ENCODE peak calls at places on chromosomes 12 and 14, in seven cellular contexts. X is K562, T is right cardiac atrium, I is aorta, W is A549, Z is esophagus squamous epithelium, F is colonic mucosa. O is an unnamed sample. For H3K4me1, the result is how much of the 10 kb centered on the place peaks cover.

GRCh38 chr14:99784508-99784907 is 8.7 kb upstream of the EML1 start:
- DNase-seq in Z (no peak), X (no peak), F (no peak), I (no peak), T (no peak), W (no peak), O (no peak)

GRCh38 chr14:90554341-90554740 is 157.5 kb downstream of the CALM1 start:
- DNase-seq in W (no peak), T (peak), I (peak), X (no peak), Z (no peak), F (no peak), O (no peak)

GRCh38 chr12:118126119-118126757 is 9.7 kb upstream of the PEBP1 start:
- DNase-seq in X (no peak), W (no peak), I (peak), T (no peak), F (peak), Z (no peak), O (no peak)

GRCh38 chr12:79451988-79452387 is 238.8 kb downstream of the PAWR start:
- DNase-seq in F (peak), T (peak), W (no peak), X (no peak), Z (no peak), I (no peak), O (no peak)

GRCh38 chr14:50659327-50659974 is 8.7 kb downstream of the SAV1 start:
- DNase-seq in I (no peak), W (no peak), X (no peak), T (no peak), Z (no peak), F (no peak), O (no peak)

GRCh38 chr12:38586652-38587219 is 270.2 kb downstream of the ALG10B start:
- DNase-seq in I (no peak), W (no peak), X (no peak), Z (no peak), T (no peak), F (no peak), O (no peak)

GRCh38 chr14:101409006-101409543 is 152.2 kb upstream of the DIO3 start:
- DNase-seq in F (no peak), I (no peak), Z (no peak), X (no peak), T (no peak), W (no peak), O (no peak)

GRCh38 chr14:65940056-65940735 is 527.7 kb downstream of the FUT8 start:
- DNase-seq in W (peak), Z (no peak), I (no peak), F (no peak), T (no peak), X (peak), O (no peak)

GRCh38 chr14:50711043-50711442 is 42.9 kb upstream of the SAV1 start:
- DNase-seq in W (no peak), F (no peak), Z (no peak), T (no peak), X (no peak), I (no peak), O (no peak)

GRCh38 chr14:92568621-92569479 is 55.3 kb downstream of the RIN3 start:
- DNase-seq in F (no peak), Z (no peak), W (no peak), I (no peak), T (peak), X (no peak), O (no peak)

GRCh38 chr12:89707623-89707991 is 1.0 kb downstream of the ATP2B1 start:
- DNase-seq in X (peak), W (no peak), T (peak), F (peak), Z (no peak), I (peak), O (no peak)

GRCh38 chr12:104727866-104728449 is 230.1 kb downstream of the SLC41A2 start:
- DNase-seq in W (no peak), T (no peak), X (peak), Z (no peak), F (no peak), I (peak), O (no peak)

GRCh38 chr12:112482734-112483133 is 64.0 kb downstream of the PTPN11 start:
- DNase-seq in X (no peak), I (no peak), W (no peak), T (no peak), Z (no peak), F (no peak), O (no peak)

GRCh38 chr12:6468283-6468575 is 2.2 kb downstream of the VAMP1 start:
- DNase-seq in T (no peak), F (no peak), I (no peak), X (no peak), W (no peak), Z (no peak), O (no peak)
- H3K4me1 ChIP-seq in T (under half), F (under half), I (under half), X (under half), W (under half), Z (under half), O (under half)

GRCh38 chr14:95153866-95154265 is 3.5 kb downstream of the DICER1 start:
- DNase-seq in F (no peak), X (no peak), Z (no peak), T (no peak), W (no peak), I (no peak), O (no peak)
- H3K4me1 ChIP-seq in F (under half), X (under half), Z (under half), T (under half), W (under half), I (under half), O (under half)

DNA sequence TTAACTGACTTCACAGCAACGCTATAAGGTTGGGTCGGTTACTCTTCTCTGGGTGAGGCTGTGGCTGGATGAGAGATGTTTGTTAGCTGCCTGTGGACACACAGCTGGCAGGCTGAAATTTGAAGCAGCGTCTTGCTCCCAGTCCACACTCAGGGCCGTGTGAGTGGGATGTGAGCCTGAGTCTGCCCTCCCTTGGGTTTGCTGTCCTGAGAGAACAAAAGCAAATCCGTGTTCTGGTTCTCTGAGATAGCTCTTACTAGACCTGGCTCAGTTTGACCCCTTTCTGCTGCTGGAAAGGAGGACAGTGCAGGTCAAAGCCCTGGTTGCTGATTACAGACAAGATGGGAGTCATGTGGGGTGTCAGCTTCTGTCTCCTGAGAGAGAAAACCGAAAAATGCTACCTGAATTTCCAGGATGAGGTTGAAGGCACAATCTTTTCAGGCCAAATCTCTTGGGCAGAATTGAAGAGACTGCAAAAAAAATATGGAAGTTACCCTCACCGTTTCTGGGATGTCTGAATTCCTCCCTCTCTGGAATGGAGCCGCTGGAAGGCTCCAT is 270.8 kb downstream of the ZFP36L1 start:
- DNase-seq in Z (no peak), X (no peak), T (no peak), I (no peak), W (no peak), F (no peak), O (no peak)
- H3K4me1 ChIP-seq in Z (under half), X (under half), T (under half), I (under half), W (under half), F (under half), O (under half)

DNA sequence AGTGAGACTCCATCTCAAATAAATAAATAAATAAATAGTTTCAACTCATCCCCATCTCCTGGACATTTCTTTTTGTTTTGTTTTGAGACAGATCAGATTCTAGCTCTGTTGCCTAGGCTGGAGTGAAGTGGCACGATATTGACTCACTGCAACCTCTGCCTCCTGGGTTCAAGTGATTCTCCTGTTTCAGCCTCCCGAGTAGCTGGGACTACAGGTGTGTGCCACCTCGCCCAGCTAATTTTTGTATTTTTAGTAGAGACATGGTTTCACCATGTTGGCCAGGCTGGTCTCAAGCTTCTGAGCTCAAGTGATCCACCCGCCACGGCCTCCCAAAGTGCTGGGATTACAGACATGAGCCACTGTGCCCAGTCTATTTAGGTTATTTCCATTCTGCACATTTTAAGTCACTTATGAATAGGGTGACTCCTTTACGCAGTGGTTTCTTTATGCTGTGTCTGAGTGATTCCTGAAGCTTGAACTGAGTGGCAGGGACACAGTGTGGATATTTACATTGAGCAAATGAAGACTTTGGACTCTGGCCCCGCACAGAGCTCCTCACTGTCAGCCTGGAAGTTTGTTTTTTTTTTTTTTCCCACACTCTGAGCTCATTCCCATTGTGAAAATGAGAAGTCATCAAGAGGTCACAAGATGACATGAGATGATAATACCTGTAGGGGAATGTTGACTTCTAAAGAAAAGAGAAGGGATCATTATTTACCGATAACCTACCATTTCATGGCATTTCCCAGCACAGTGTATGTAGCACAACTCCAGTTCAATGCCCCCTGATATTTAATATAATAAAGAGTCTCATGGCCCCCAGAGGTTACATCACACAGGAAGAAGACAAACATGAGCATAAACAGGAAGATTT is 72.6 kb downstream of the TBX3 start:
- DNase-seq in Z (no peak), W (peak), T (no peak), F (peak), X (no peak), I (no peak), O (no peak)
- H3K4me1 ChIP-seq in Z (under half), W (under half), T (under half), F (under half), X (under half), I (under half), O (under half)

GRCh38 chr12:110311903-110312302 is 30.9 kb downstream of the ATP2A2 start:
- DNase-seq in F (no peak), T (no peak), X (no peak), W (no peak), I (no peak), Z (no peak), O (no peak)

GRCh38 chr12:110310754-110311153 is 29.7 kb downstream of the ATP2A2 start:
- DNase-seq in T (no peak), I (no peak), W (no peak), X (no peak), F (no peak), Z (no peak), O (no peak)

GRCh38 chr12:110312581-110313360 is 31.7 kb downstream of the ATP2A2 start:
- DNase-seq in Z (no peak), X (no peak), F (no peak), W (peak), T (no peak), I (no peak), O (no peak)

GRCh38 chr12:110316861-110317260 is 35.8 kb downstream of the ATP2A2 start:
- DNase-seq in Z (no peak), F (no peak), I (no peak), W (no peak), T (no peak), X (no peak), O (no peak)

DNA sequence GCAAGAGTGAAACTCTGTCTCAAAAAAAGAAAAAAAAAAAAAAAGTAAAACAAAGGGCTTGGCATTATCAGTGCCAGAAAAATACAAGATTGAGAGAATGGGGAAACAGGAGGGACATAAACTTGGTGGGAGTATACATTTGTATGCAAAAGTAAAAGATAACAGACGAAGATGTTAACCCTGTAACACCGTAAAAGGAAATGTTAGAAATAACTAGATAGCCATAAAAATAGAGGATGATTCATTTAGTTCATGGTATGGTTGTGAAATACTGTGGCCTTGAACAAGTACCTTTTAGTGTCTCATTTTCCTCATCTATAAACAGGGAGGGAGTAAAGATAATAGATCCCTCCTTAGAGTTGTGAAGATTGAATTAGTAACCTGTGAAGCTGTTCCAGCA is 33.3 kb downstream of the ATP2A2 start:
- DNase-seq in F (no peak), X (no peak), I (no peak), Z (no peak), W (no peak), T (no peak), O (no peak)
- H3K4me1 ChIP-seq in F (under half), X (under half), I (under half), Z (under half), W (half or more), T (under half), O (under half)

DNA sequence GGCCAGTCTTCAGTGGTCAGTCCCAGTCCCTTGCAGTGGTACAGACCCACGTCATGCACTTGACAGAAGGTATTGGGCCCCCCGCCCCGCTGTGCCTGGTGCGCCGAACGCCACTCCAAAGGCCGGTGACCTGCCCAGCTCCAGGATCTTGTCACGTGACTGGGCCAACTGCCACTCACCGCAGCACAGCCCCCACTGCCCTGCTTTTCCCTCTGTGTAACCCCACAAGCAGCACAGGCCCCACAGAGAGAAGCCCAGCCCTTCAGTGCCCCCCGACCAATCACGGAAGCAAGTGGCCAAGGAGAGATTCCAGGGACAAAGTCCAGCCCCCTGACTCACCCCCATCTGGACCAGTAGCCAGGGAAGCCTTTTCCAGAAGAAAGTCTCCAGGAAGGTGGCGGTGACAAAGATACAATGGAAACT is 498 bp downstream of the GPR132 start:
- DNase-seq in T (no peak), F (no peak), W (no peak), I (no peak), X (no peak), Z (no peak), O (no peak)
- H3K4me1 ChIP-seq in T (under half), F (under half), W (under half), I (under half), X (half or more), Z (under half), O (under half)

DNA sequence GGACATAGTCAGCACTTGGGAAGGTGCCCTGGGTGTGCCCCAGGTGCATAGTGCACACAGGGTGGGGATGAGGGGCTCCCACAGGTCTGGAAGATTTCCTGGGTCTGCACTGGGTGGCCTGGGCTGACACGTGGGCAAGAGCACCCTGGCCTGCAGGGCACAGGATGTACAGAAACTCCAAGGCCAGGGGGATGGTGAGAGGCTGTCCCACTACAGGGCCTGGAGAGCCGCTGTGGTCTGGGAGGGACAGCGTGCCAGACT is 35.8 kb upstream of the PPP1R13B start:
- DNase-seq in Z (no peak), I (no peak), W (no peak), F (no peak), X (no peak), T (no peak), O (no peak)
- H3K4me1 ChIP-seq in Z (under half), I (under half), W (under half), F (under half), X (under half), T (under half), O (under half)

O was measured in iPS DF 6.9.